ENCODE peak calls at places on chromosomes 7 and 10, in nine cellular contexts. One of them, this sample, is unnamed.

GRCh38 chr10:17504547-17505245 is 50.3 kb upstream of the ST8SIA6 start:
- DNase-seq in H9: no peak
- DNase-seq in mucosa of descending colon: no peak
- DNase-seq in GM20000: no peak
- DNase-seq in neural progenitor cell: no peak
- DNase-seq in osteocyte: peak; percentile 46
- DNase-seq in uterus: no peak
- DNase-seq in epithelial cell of esophagus: no peak
- DNase-seq in left ventricle myocardium inferior: no peak
- DNase-seq in this sample: no peak

GRCh38 chr7:27113991-27114866 is 11.7 kb upstream of the HOXA2 start:
- DNase-seq in H9: no peak
- DNase-seq in mucosa of descending colon: peak; percentile 71
- DNase-seq in GM20000: no peak
- DNase-seq in neural progenitor cell: no peak
- DNase-seq in osteocyte: no peak
- DNase-seq in uterus: peak; percentile 72
- DNase-seq in epithelial cell of esophagus: no peak
- DNase-seq in left ventricle myocardium inferior: no peak
- DNase-seq in this sample: peak; percentile 85

GRCh38 chr7:98800996-98801395 is 68.8 kb downstream of the TMEM130 start:
- DNase-seq in H9: no peak
- DNase-seq in mucosa of descending colon: no peak
- DNase-seq in GM20000: no peak
- DNase-seq in neural progenitor cell: no peak
- DNase-seq in osteocyte: no peak
- DNase-seq in uterus: no peak
- DNase-seq in epithelial cell of esophagus: no peak
- DNase-seq in left ventricle myocardium inferior: no peak
- DNase-seq in this sample: no peak

GRCh38 chr7:5701085-5701914 is 80.2 kb downstream of the RNF216 start:
- DNase-seq in H9: no peak
- DNase-seq in mucosa of descending colon: no peak
- DNase-seq in GM20000: peak; percentile 32
- DNase-seq in neural progenitor cell: no peak
- DNase-seq in osteocyte: no peak
- DNase-seq in uterus: no peak
- DNase-seq in epithelial cell of esophagus: peak; percentile 75
- DNase-seq in left ventricle myocardium inferior: no peak
- DNase-seq in this sample: no peak

GRCh38 chr7:45599851-45600706 is 25.9 kb downstream of the ADCY1 start:
- DNase-seq in H9: peak; percentile 25
- DNase-seq in mucosa of descending colon: no peak
- DNase-seq in GM20000: no peak
- DNase-seq in neural progenitor cell: no peak
- DNase-seq in osteocyte: peak; percentile 73
- DNase-seq in uterus: no peak
- DNase-seq in epithelial cell of esophagus: no peak
- DNase-seq in left ventricle myocardium inferior: no peak
- DNase-seq in this sample: peak; percentile 47

GRCh38 chr10:114239117-114239993 is at the start of gene VWA2:
- DNase-seq in H9: peak; percentile 71
- DNase-seq in mucosa of descending colon: peak; percentile 72
- DNase-seq in GM20000: no peak
- DNase-seq in neural progenitor cell: peak; percentile 76
- DNase-seq in osteocyte: no peak
- DNase-seq in uterus: no peak
- DNase-seq in epithelial cell of esophagus: peak; percentile 41
- DNase-seq in left ventricle myocardium inferior: peak; percentile 23
- DNase-seq in this sample: peak; percentile 76

GRCh38 chr7:87581723-87582122 is 19.0 kb downstream of the ABCB1 start:
- DNase-seq in H9: no peak
- DNase-seq in mucosa of descending colon: no peak
- DNase-seq in GM20000: no peak
- DNase-seq in neural progenitor cell: no peak
- DNase-seq in osteocyte: no peak
- DNase-seq in uterus: no peak
- DNase-seq in epithelial cell of esophagus: no peak
- DNase-seq in left ventricle myocardium inferior: no peak
- DNase-seq in this sample: no peak

GRCh38 chr7:2099036-2099957 is 133.4 kb downstream of the MAD1L1 start:
- DNase-seq in H9: no peak
- DNase-seq in mucosa of descending colon: no peak
- DNase-seq in GM20000: peak; percentile 58
- DNase-seq in neural progenitor cell: no peak
- DNase-seq in osteocyte: no peak
- DNase-seq in uterus: no peak
- DNase-seq in epithelial cell of esophagus: no peak
- DNase-seq in left ventricle myocardium inferior: no peak
- DNase-seq in this sample: no peak

GRCh38 chr10:3784510-3785250 is at the start of gene KLF6:
- DNase-seq in H9: no peak
- DNase-seq in mucosa of descending colon: peak; percentile 78
- DNase-seq in GM20000: peak; percentile 55
- DNase-seq in neural progenitor cell: peak; percentile 67
- DNase-seq in osteocyte: peak; percentile 90
- DNase-seq in uterus: peak; percentile 69
- DNase-seq in epithelial cell of esophagus: no peak
- DNase-seq in left ventricle myocardium inferior: peak; percentile 63
- DNase-seq in this sample: no peak

GRCh38 chr10:44067432-44067831 is 317.5 kb downstream of the CXCL12 start:
- DNase-seq in H9: no peak
- DNase-seq in mucosa of descending colon: no peak
- DNase-seq in GM20000: no peak
- DNase-seq in neural progenitor cell: no peak
- DNase-seq in osteocyte: no peak
- DNase-seq in uterus: no peak
- DNase-seq in epithelial cell of esophagus: no peak
- DNase-seq in left ventricle myocardium inferior: no peak
- DNase-seq in this sample: no peak

GRCh38 chr10:111762114-111762513 is 421.5 kb downstream of the GPAM start:
- DNase-seq in H9: no peak
- DNase-seq in mucosa of descending colon: no peak
- DNase-seq in GM20000: no peak
- DNase-seq in neural progenitor cell: no peak
- DNase-seq in osteocyte: no peak
- DNase-seq in uterus: no peak
- DNase-seq in epithelial cell of esophagus: no peak
- DNase-seq in left ventricle myocardium inferior: no peak
- DNase-seq in this sample: no peak

GRCh38 chr7:23012797-23013714 is 874 bp downstream of the HYCC1 start:
- DNase-seq in H9: peak; percentile 44
- DNase-seq in mucosa of descending colon: peak; percentile 60
- DNase-seq in GM20000: no peak
- DNase-seq in neural progenitor cell: peak; percentile 61
- DNase-seq in osteocyte: peak; percentile 88
- DNase-seq in uterus: peak; percentile 35
- DNase-seq in epithelial cell of esophagus: peak; percentile 39
- DNase-seq in left ventricle myocardium inferior: peak; percentile 33
- DNase-seq in this sample: no peak

GRCh38 chr7:157386979-157387800 is 50.4 kb downstream of the DNAJB6 start:
- DNase-seq in H9: peak; percentile 91
- DNase-seq in mucosa of descending colon: peak; percentile 81
- DNase-seq in GM20000: peak; percentile 80
- DNase-seq in neural progenitor cell: peak; percentile 84
- DNase-seq in osteocyte: no peak
- DNase-seq in uterus: peak; percentile 79
- DNase-seq in epithelial cell of esophagus: peak; percentile 89
- DNase-seq in left ventricle myocardium inferior: peak; percentile 84
- DNase-seq in this sample: no peak

GRCh38 chr7:4386190-4386589 is 295.9 kb upstream of the FOXK1 start:
- DNase-seq in H9: no peak
- DNase-seq in mucosa of descending colon: no peak
- DNase-seq in GM20000: no peak
- DNase-seq in neural progenitor cell: no peak
- DNase-seq in osteocyte: no peak
- DNase-seq in uterus: no peak
- DNase-seq in epithelial cell of esophagus: no peak
- DNase-seq in left ventricle myocardium inferior: no peak
- DNase-seq in this sample: no peak

DNA sequence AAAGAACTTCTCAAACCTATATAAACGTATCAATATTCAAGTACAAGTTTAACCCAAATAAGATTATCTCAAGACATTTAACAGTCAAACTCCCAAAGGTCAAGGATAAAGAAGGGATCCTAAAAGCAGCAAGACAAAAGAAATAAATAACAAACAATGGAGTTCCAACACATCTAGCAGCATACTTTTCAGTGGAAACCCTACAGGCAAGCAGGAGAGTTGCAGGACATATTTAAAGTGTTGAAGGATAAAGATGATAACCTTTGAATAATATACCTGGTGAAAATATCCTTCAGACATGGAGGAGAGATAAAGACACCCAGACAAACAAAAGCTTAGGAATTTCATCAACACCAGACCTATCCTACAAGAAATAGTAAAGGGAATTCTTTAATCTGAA is 82.8 kb downstream of the TES start:
- DNase-seq in H9: no peak
- DNase-seq in mucosa of descending colon: no peak
- DNase-seq in GM20000: no peak
- DNase-seq in neural progenitor cell: no peak
- DNase-seq in osteocyte: no peak
- DNase-seq in uterus: no peak
- DNase-seq in epithelial cell of esophagus: no peak
- DNase-seq in left ventricle myocardium inferior: no peak
- DNase-seq in this sample: no peak
- TF ChIP-seq CTCF in H9: peak; percentile 60
- TF ChIP-seq CTCF in mucosa of descending colon: no peak
- TF ChIP-seq CTCF in GM20000: no peak
- TF ChIP-seq CTCF in neural progenitor cell: peak; percentile 23
- TF ChIP-seq CTCF in osteocyte: no peak
- TF ChIP-seq CTCF in uterus: no peak
- TF ChIP-seq CTCF in epithelial cell of esophagus: peak; percentile 18
- TF ChIP-seq CTCF in left ventricle myocardium inferior: no peak
- TF ChIP-seq CTCF in this sample: peak; percentile 64

GRCh38 chr7:136105191-136105590 is 128.0 kb upstream of the MTPN start:
- DNase-seq in H9: no peak
- DNase-seq in mucosa of descending colon: no peak
- DNase-seq in GM20000: no peak
- DNase-seq in neural progenitor cell: no peak
- DNase-seq in osteocyte: no peak
- DNase-seq in uterus: no peak
- DNase-seq in epithelial cell of esophagus: no peak
- DNase-seq in left ventricle myocardium inferior: no peak
- DNase-seq in this sample: no peak

GRCh38 chr7:136103545-136104268 is 126.5 kb upstream of the MTPN start:
- DNase-seq in H9: no peak
- DNase-seq in mucosa of descending colon: no peak
- DNase-seq in GM20000: no peak
- DNase-seq in neural progenitor cell: no peak
- DNase-seq in osteocyte: no peak
- DNase-seq in uterus: no peak
- DNase-seq in epithelial cell of esophagus: no peak
- DNase-seq in left ventricle myocardium inferior: no peak
- DNase-seq in this sample: no peak

GRCh38 chr7:136104269-136104603 is 127.1 kb upstream of the MTPN start:
- DNase-seq in H9: no peak
- DNase-seq in mucosa of descending colon: no peak
- DNase-seq in GM20000: no peak
- DNase-seq in neural progenitor cell: no peak
- DNase-seq in osteocyte: no peak
- DNase-seq in uterus: no peak
- DNase-seq in epithelial cell of esophagus: no peak
- DNase-seq in left ventricle myocardium inferior: no peak
- DNase-seq in this sample: no peak

DNA sequence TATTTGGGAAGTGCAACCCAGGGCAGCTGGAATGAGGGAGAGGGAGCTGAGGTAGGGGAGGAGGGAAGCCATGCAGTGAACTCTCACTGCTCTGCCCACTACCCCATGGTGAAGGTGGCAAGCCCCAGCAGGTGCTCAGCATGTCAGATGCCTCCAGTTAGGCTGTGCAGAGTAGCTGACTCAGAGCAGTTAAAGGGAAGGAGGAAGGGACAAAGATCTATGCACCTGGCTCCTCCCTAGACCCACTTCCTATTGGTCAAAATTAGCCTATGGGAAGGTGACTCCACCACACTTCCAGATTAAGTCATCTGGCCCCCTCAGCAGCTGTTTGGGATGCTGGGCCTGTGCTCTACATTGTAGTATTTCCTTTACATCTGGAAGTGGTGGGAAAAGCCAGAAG is 125.7 kb upstream of the MTPN start:
- DNase-seq in H9: no peak
- DNase-seq in mucosa of descending colon: no peak
- DNase-seq in GM20000: no peak
- DNase-seq in neural progenitor cell: no peak
- DNase-seq in osteocyte: no peak
- DNase-seq in uterus: no peak
- DNase-seq in epithelial cell of esophagus: peak; percentile 27
- DNase-seq in left ventricle myocardium inferior: no peak
- DNase-seq in this sample: no peak
- TF ChIP-seq CTCF in H9: no peak
- TF ChIP-seq CTCF in mucosa of descending colon: no peak
- TF ChIP-seq CTCF in GM20000: no peak
- TF ChIP-seq CTCF in neural progenitor cell: no peak
- TF ChIP-seq CTCF in osteocyte: no peak
- TF ChIP-seq CTCF in uterus: no peak
- TF ChIP-seq CTCF in epithelial cell of esophagus: no peak
- TF ChIP-seq CTCF in left ventricle myocardium inferior: no peak
- TF ChIP-seq CTCF in this sample: no peak

DNA sequence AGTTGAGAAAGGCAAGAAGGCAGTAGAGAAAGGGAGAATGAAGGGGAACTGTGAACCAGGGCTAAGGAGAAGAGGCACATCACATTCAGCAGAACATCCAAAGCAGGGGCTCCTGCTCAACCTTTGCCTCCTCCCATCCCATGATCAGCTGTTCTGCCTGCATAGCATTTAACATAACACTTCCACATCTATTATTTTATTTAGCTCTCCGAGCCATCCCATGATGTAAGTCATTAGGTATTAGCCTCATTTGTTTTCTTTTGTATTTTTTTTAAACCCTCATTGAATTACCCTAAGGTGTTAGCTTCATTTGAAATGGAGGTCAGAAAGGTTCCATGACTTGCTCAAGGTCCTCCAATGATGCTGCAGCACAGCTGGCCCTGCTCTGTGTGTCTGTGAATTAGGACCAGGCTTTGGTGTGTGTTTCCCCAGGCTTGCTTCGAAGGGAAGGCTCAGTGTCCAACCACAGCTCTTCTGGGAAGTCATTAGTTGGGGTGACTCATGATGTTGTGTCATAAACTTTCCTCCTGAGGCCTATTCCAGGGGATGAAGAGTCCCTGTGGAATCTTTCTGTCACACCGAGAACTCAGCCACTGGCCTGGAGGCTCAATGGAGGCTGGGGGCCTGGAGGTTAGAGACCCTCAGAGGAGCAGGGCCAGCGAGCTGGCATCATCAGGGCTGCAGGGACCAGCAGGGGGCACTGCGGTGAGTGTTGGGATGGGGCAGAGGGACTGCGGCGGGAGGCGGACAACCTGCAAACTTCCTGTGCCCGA is 16.5 kb downstream of the NPFFR1 start:
- DNase-seq in H9: peak; percentile 73
- DNase-seq in mucosa of descending colon: no peak
- DNase-seq in GM20000: no peak
- DNase-seq in neural progenitor cell: peak; percentile 51
- DNase-seq in osteocyte: no peak
- DNase-seq in uterus: no peak
- DNase-seq in epithelial cell of esophagus: peak; percentile 97
- DNase-seq in left ventricle myocardium inferior: no peak
- DNase-seq in this sample: no peak
- TF ChIP-seq CTCF in H9: peak; percentile 75
- TF ChIP-seq CTCF in mucosa of descending colon: no peak
- TF ChIP-seq CTCF in GM20000: peak; percentile 7
- TF ChIP-seq CTCF in neural progenitor cell: peak; percentile 60
- TF ChIP-seq CTCF in osteocyte: peak; percentile 32
- TF ChIP-seq CTCF in uterus: no peak
- TF ChIP-seq CTCF in epithelial cell of esophagus: no peak
- TF ChIP-seq CTCF in left ventricle myocardium inferior: peak; percentile 37
- TF ChIP-seq CTCF in this sample: peak; percentile 42

GRCh38 chr7:79741684-79742083 is 288.2 kb upstream of the MAGI2 start:
- DNase-seq in H9: no peak
- DNase-seq in mucosa of descending colon: no peak
- DNase-seq in GM20000: no peak
- DNase-seq in neural progenitor cell: no peak
- DNase-seq in osteocyte: no peak
- DNase-seq in uterus: no peak
- DNase-seq in epithelial cell of esophagus: no peak
- DNase-seq in left ventricle myocardium inferior: no peak
- DNase-seq in this sample: no peak
- TF ChIP-seq CTCF in H9: peak; percentile 52
- TF ChIP-seq CTCF in mucosa of descending colon: no peak
- TF ChIP-seq CTCF in GM20000: no peak
- TF ChIP-seq CTCF in neural progenitor cell: peak; percentile 42
- TF ChIP-seq CTCF in osteocyte: peak; percentile 25
- TF ChIP-seq CTCF in uterus: no peak
- TF ChIP-seq CTCF in epithelial cell of esophagus: peak; percentile 28
- TF ChIP-seq CTCF in left ventricle myocardium inferior: peak; percentile 47
- TF ChIP-seq CTCF in this sample: no peak

This sample was measured in type B pancreatic cell.